ENCODE peak calls at places on chromosomes 13 and 19, in eight cellular contexts. C is HT-29, G is GOT3, O is NCI-H1694, E is AG04450, F is islet precursor cell, H is RWPE1, I is lung. N is an unnamed sample.

GRCh38 chr19:51807111-51807701 is 12.2 kb downstream of the FPR3 start:
- DNase-seq in G (no peak), I (no peak), C (peak), F (peak), E (no peak), H (no peak), O (no peak), N (no peak)

GRCh38 chr13:34208326-34208725 is 390.4 kb downstream of the RFC3 start:
- DNase-seq in F (no peak), E (no peak), G (no peak), I (no peak), C (no peak), O (no peak), H (no peak), N (no peak)

GRCh38 chr13:40315416-40316064 is 350.9 kb downstream of the FOXO1 start:
- DNase-seq in E (no peak), C (no peak), I (no peak), F (peak), G (no peak), H (peak), O (no peak), N (no peak)

GRCh38 chr13:98549728-98550317 is 27.1 kb downstream of the STK24 start:
- DNase-seq in O (no peak), I (no peak), G (no peak), F (no peak), H (no peak), E (no peak), C (no peak), N (no peak)

GRCh38 chr13:103815619-103816018 is 749.4 kb upstream of the SLC10A2 start:
- DNase-seq in H (no peak), O (no peak), I (no peak), F (no peak), C (no peak), E (no peak), G (no peak), N (no peak)

GRCh38 chr13:39244561-39245230 is 206.4 kb downstream of the NHLRC3 start:
- DNase-seq in I (no peak), O (no peak), H (no peak), F (no peak), G (no peak), E (no peak), C (no peak), N (no peak)

GRCh38 chr13:20173121-20173746 is 12.4 kb upstream of the GJA3 start:
- DNase-seq in H (no peak), F (no peak), I (no peak), E (no peak), C (no peak), O (no peak), G (no peak), N (no peak)

GRCh38 chr13:20350819-20351218 is 118.7 kb upstream of the GJB6 start:
- DNase-seq in F (no peak), H (peak), C (no peak), O (no peak), G (no peak), E (no peak), I (no peak), N (no peak)

N was measured in A549.